ENCODE peak calls at places on chromosomes 16 and 17, in five cellular contexts. One of them, this sample, is unnamed.

GRCh38 chr17:60077672-60078519 is 825 bp downstream of the HEATR6 start:
- DNase-seq in stomach: no peak
- DNase-seq in CD4-positive, alpha-beta T cell: no peak
- DNase-seq in ascending aorta: no peak
- DNase-seq in dorsolateral prefrontal cortex: no peak
- DNase-seq in this sample: no peak

GRCh38 chr16:83906690-83907089 is 7.8 kb downstream of the MLYCD start:
- DNase-seq in ascending aorta: no peak
- DNase-seq in CD4-positive, alpha-beta T cell: no peak
- DNase-seq in stomach: no peak
- DNase-seq in dorsolateral prefrontal cortex: no peak
- DNase-seq in this sample: no peak

GRCh38 chr16:79647586-79647985 is 47.0 kb upstream of the MAF start:
- DNase-seq in ascending aorta: no peak
- DNase-seq in dorsolateral prefrontal cortex: no peak
- DNase-seq in CD4-positive, alpha-beta T cell: no peak
- DNase-seq in stomach: no peak
- DNase-seq in this sample: no peak

GRCh38 chr17:31678431-31678830 is 180.6 kb downstream of the COPRS start:
- DNase-seq in ascending aorta: no peak
- DNase-seq in stomach: no peak
- DNase-seq in dorsolateral prefrontal cortex: no peak
- DNase-seq in CD4-positive, alpha-beta T cell: no peak
- DNase-seq in this sample: no peak

GRCh38 chr17:3679186-3680126 is 10.8 kb downstream of the EMC6 start:
- DNase-seq in CD4-positive, alpha-beta T cell: no peak
- DNase-seq in ascending aorta: no peak
- DNase-seq in dorsolateral prefrontal cortex: no peak
- DNase-seq in stomach: no peak
- DNase-seq in this sample: no peak

GRCh38 chr17:17874478-17874877 is 37.7 kb upstream of the SREBF1 start:
- DNase-seq in ascending aorta: no peak
- DNase-seq in CD4-positive, alpha-beta T cell: no peak
- DNase-seq in dorsolateral prefrontal cortex: no peak
- DNase-seq in stomach: no peak
- DNase-seq in this sample: no peak

GRCh38 chr17:37286430-37286829 is 89.4 kb upstream of the C17orf78 start:
- DNase-seq in ascending aorta: no peak
- DNase-seq in CD4-positive, alpha-beta T cell: no peak
- DNase-seq in dorsolateral prefrontal cortex: no peak
- DNase-seq in stomach: no peak
- DNase-seq in this sample: no peak

GRCh38 chr16:68617735-68618134 is 27.4 kb upstream of the CDH3 start:
- DNase-seq in CD4-positive, alpha-beta T cell: no peak
- DNase-seq in ascending aorta: no peak
- DNase-seq in stomach: no peak
- DNase-seq in dorsolateral prefrontal cortex: no peak
- DNase-seq in this sample: no peak

GRCh38 chr16:56675685-56676210 is 6.1 kb downstream of the MT1H start:
- DNase-seq in CD4-positive, alpha-beta T cell: peak; percentile 39
- DNase-seq in ascending aorta: no peak
- DNase-seq in stomach: no peak
- DNase-seq in dorsolateral prefrontal cortex: no peak
- DNase-seq in this sample: no peak

GRCh38 chr17:81200695-81201580 is 21.8 kb downstream of the CEP131 start:
- DNase-seq in dorsolateral prefrontal cortex: peak; percentile 70
- DNase-seq in stomach: peak; percentile 79
- DNase-seq in ascending aorta: no peak
- DNase-seq in CD4-positive, alpha-beta T cell: no peak
- DNase-seq in this sample: no peak

GRCh38 chr17:80446645-80447405 is 29.6 kb downstream of the NPTX1 start:
- DNase-seq in ascending aorta: no peak
- DNase-seq in CD4-positive, alpha-beta T cell: no peak
- DNase-seq in stomach: no peak
- DNase-seq in dorsolateral prefrontal cortex: no peak
- DNase-seq in this sample: no peak

GRCh38 chr16:648071-648785 is 937 bp upstream of the WDR90 start:
- DNase-seq in dorsolateral prefrontal cortex: no peak
- DNase-seq in stomach: peak; percentile 83
- DNase-seq in ascending aorta: no peak
- DNase-seq in CD4-positive, alpha-beta T cell: no peak
- DNase-seq in this sample: no peak

GRCh38 chr17:44595216-44595775 is 38.0 kb downstream of the FZD2 start:
- DNase-seq in dorsolateral prefrontal cortex: no peak
- DNase-seq in stomach: no peak
- DNase-seq in ascending aorta: no peak
- DNase-seq in CD4-positive, alpha-beta T cell: no peak
- DNase-seq in this sample: no peak

GRCh38 chr17:47956818-47957590 is 679 bp downstream of the PRR15L start:
- DNase-seq in stomach: no peak
- DNase-seq in CD4-positive, alpha-beta T cell: no peak
- DNase-seq in dorsolateral prefrontal cortex: no peak
- DNase-seq in ascending aorta: no peak
- DNase-seq in this sample: no peak

GRCh38 chr17:47267354-47267828 is 13.8 kb downstream of the ITGB3 start:
- DNase-seq in ascending aorta: no peak
- DNase-seq in CD4-positive, alpha-beta T cell: no peak
- DNase-seq in dorsolateral prefrontal cortex: no peak
- DNase-seq in stomach: no peak
- DNase-seq in this sample: no peak

DNA sequence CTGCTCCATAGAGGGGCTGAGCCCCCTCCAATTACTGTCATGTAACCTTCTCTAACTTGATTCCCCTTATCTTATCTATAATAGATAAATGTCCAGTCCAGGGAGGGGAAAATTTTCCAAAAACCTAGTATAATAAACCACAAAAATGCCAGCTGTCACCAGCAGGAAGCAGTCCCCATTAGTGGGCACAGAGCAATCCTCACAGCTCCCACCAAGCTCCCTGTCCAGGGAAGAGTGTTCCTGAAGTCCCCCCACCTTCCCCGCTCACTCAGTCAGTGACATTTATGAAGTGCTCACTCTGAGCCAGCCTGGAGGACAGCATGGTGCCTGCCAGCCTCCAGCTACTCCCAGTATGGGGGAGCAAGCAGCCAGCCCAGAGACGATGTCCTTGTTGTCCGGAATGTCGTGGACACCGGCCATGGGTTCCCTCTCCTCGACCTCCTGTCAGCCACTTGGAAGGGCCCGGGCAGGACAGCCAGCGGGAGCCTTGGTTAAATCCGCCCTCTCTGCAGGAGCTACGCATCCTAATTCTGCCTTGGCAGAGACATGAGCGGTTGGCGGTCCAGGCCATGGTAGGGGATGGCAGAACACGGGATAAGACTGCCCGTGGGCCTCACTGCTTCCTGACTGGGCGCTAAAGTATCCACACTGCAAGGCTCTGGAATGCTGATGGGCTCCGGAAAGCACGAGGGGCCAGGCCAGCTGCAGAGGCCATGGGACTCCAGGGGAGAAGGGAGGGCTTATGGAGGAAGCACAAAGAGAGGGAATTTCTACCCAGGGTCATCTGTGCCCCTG is 102.0 kb upstream of the CDH5 start:
- DNase-seq in dorsolateral prefrontal cortex: peak; percentile 32
- DNase-seq in CD4-positive, alpha-beta T cell: no peak
- DNase-seq in ascending aorta: no peak
- DNase-seq in stomach: no peak
- DNase-seq in this sample: no peak
- H3K27ac ChIP-seq in dorsolateral prefrontal cortex: no peak overlapping the region
- H3K27ac ChIP-seq in CD4-positive, alpha-beta T cell: no peak overlapping the region
- H3K27ac ChIP-seq in ascending aorta: no peak overlapping the region
- H3K27ac ChIP-seq in stomach: no peak overlapping the region
- H3K27ac ChIP-seq in this sample: no peak overlapping the region

GRCh38 chr17:20068445-20068844 is 59.3 kb downstream of the SPECC1 start:
- DNase-seq in dorsolateral prefrontal cortex: no peak
- DNase-seq in stomach: no peak
- DNase-seq in CD4-positive, alpha-beta T cell: no peak
- DNase-seq in ascending aorta: no peak
- DNase-seq in this sample: no peak

GRCh38 chr17:20063665-20064648 is 54.8 kb downstream of the SPECC1 start:
- DNase-seq in stomach: peak; percentile 48
- DNase-seq in CD4-positive, alpha-beta T cell: no peak
- DNase-seq in dorsolateral prefrontal cortex: peak; percentile 89
- DNase-seq in ascending aorta: peak; percentile 66
- DNase-seq in this sample: peak; percentile 81

GRCh38 chr17:20071824-20072691 is 62.9 kb downstream of the SPECC1 start:
- DNase-seq in ascending aorta: no peak
- DNase-seq in dorsolateral prefrontal cortex: no peak
- DNase-seq in CD4-positive, alpha-beta T cell: no peak
- DNase-seq in stomach: no peak
- DNase-seq in this sample: no peak

GRCh38 chr17:20066253-20066652 is 57.1 kb downstream of the SPECC1 start:
- DNase-seq in dorsolateral prefrontal cortex: no peak
- DNase-seq in ascending aorta: no peak
- DNase-seq in stomach: peak; percentile 55
- DNase-seq in CD4-positive, alpha-beta T cell: no peak
- DNase-seq in this sample: peak; percentile 49
- H3K27ac ChIP-seq in dorsolateral prefrontal cortex: peak overlapping the region; percentile 83
- H3K27ac ChIP-seq in ascending aorta: peak overlapping the region; percentile 91
- H3K27ac ChIP-seq in stomach: peak overlapping the region; percentile 59
- H3K27ac ChIP-seq in CD4-positive, alpha-beta T cell: no peak overlapping the region
- H3K27ac ChIP-seq in this sample: peak overlapping the region; percentile 81

DNA sequence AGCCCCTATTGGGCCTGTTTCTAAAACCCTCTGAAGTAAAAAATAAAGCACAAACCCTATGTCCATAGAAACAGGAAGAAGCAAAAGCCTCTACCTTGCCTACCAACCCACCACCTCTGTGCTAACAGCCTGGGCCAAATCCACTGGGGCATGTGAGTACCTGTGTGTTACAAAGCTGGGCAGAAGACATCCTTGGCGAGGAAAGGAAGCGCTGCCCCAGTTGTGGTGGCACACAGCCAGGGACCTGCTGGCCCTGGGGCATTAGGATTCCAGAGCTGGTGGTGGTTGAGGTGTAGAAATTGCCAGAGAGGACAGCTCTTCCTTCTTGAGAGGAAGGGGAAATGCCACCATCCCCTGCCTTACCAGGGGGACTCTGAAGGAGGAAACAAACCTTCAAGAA is 30.0 kb downstream of the MYO18A start:
- DNase-seq in dorsolateral prefrontal cortex: no peak
- DNase-seq in CD4-positive, alpha-beta T cell: no peak
- DNase-seq in ascending aorta: no peak
- DNase-seq in stomach: no peak
- DNase-seq in this sample: no peak
- H3K27ac ChIP-seq in dorsolateral prefrontal cortex: peak overlapping the region; percentile 96
- H3K27ac ChIP-seq in CD4-positive, alpha-beta T cell: no peak overlapping the region
- H3K27ac ChIP-seq in ascending aorta: peak overlapping the region; percentile 62
- H3K27ac ChIP-seq in stomach: peak overlapping the region; percentile 80
- H3K27ac ChIP-seq in this sample: peak overlapping the region; percentile 81

DNA sequence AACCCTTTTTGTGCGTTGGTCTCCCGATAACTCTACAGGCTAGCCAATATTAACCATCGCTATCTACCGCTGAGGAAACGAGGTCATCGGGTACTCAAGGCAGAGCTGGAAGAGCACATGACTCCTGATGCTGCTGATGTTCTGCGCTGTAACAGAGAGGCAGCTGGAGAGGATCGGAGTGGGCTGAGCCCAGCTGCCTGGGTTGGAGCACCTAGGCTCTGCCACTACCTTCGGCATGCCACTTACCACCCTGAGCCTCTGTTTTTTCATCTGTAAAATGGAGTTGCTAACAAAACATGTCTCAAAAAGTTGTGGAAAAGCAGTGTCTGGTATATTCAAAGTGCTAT is 439 bp upstream of the SLC46A1 start:
- DNase-seq in ascending aorta: no peak
- DNase-seq in stomach: no peak
- DNase-seq in dorsolateral prefrontal cortex: no peak
- DNase-seq in CD4-positive, alpha-beta T cell: no peak
- DNase-seq in this sample: no peak
- H3K27ac ChIP-seq in ascending aorta: no peak overlapping the region
- H3K27ac ChIP-seq in stomach: peak overlapping the region; percentile 65
- H3K27ac ChIP-seq in dorsolateral prefrontal cortex: peak overlapping the region; percentile 89
- H3K27ac ChIP-seq in CD4-positive, alpha-beta T cell: no peak overlapping the region
- H3K27ac ChIP-seq in this sample: peak overlapping the region; percentile 66

GRCh38 chr16:27234171-27234570 is 30.8 kb downstream of the KDM8 start:
- DNase-seq in CD4-positive, alpha-beta T cell: no peak
- DNase-seq in stomach: no peak
- DNase-seq in ascending aorta: no peak
- DNase-seq in dorsolateral prefrontal cortex: no peak
- DNase-seq in this sample: no peak
- H3K27ac ChIP-seq in CD4-positive, alpha-beta T cell: peak overlapping the region; percentile 95
- H3K27ac ChIP-seq in stomach: peak overlapping the region; percentile 86
- H3K27ac ChIP-seq in ascending aorta: peak overlapping the region; percentile 14
- H3K27ac ChIP-seq in dorsolateral prefrontal cortex: no peak overlapping the region
- H3K27ac ChIP-seq in this sample: peak overlapping the region; percentile 73

DNA sequence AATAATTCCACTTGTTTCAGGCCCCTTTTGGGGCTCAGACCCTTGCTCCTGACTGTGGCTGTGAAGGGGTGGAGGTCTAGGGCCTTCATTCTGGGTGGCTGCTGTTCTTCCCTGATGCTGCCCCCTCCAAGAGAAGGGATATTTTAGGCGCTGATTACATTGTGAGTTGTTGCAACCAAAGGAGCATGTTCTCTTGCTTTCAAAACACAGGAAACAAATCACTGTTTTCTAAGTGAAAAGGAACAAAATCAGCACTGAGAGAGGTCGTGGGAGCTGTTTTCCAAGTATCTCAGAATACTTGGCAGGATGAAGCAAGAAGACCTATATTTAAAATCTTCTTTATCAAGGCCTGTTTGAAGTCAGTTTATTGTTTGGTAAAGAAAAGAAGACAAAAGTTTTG is 25.3 kb upstream of the SEC14L1 start:
- DNase-seq in ascending aorta: no peak
- DNase-seq in dorsolateral prefrontal cortex: no peak
- DNase-seq in CD4-positive, alpha-beta T cell: no peak
- DNase-seq in stomach: no peak
- DNase-seq in this sample: no peak
- H3K27ac ChIP-seq in ascending aorta: peak overlapping the region; percentile 37
- H3K27ac ChIP-seq in dorsolateral prefrontal cortex: peak overlapping the region; percentile 85
- H3K27ac ChIP-seq in CD4-positive, alpha-beta T cell: no peak overlapping the region
- H3K27ac ChIP-seq in stomach: peak overlapping the region; percentile 71
- H3K27ac ChIP-seq in this sample: peak overlapping the region; percentile 92

GRCh38 chr17:27565874-27566672 is 64.9 kb upstream of the LGALS9 start:
- DNase-seq in dorsolateral prefrontal cortex: no peak
- DNase-seq in CD4-positive, alpha-beta T cell: no peak
- DNase-seq in ascending aorta: no peak
- DNase-seq in stomach: no peak
- DNase-seq in this sample: no peak

GRCh38 chr17:27562777-27563455 is 68.1 kb upstream of the LGALS9 start:
- DNase-seq in stomach: no peak
- DNase-seq in ascending aorta: no peak
- DNase-seq in dorsolateral prefrontal cortex: no peak
- DNase-seq in CD4-positive, alpha-beta T cell: no peak
- DNase-seq in this sample: no peak

GRCh38 chr17:27564463-27564862 is 66.5 kb upstream of the LGALS9 start:
- DNase-seq in CD4-positive, alpha-beta T cell: no peak
- DNase-seq in ascending aorta: no peak
- DNase-seq in dorsolateral prefrontal cortex: no peak
- DNase-seq in stomach: no peak
- DNase-seq in this sample: no peak

GRCh38 chr17:27560668-27561067 is 70.3 kb upstream of the LGALS9 start:
- DNase-seq in dorsolateral prefrontal cortex: no peak
- DNase-seq in CD4-positive, alpha-beta T cell: no peak
- DNase-seq in ascending aorta: no peak
- DNase-seq in stomach: peak; percentile 50
- DNase-seq in this sample: no peak

DNA sequence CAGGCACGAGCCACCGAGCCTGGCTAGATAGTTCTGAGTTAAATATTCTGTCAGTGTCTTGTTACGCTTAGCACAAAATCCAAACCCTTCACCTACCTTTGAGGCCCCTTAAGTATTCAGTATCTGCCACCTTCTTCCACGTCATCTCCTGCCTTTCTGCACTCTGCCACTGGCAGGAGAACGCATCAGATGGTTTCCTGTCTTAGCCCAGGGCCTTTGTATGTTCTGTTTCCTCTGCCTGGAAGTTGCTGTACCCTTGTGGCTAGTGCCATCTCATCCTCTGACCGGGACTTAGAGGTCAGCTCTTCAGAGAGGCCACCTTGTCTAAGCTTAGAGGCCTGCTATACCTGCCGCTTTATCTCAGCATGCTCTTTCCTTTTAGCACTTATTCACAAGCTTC is 67.5 kb upstream of the LGALS9 start:
- DNase-seq in CD4-positive, alpha-beta T cell: no peak
- DNase-seq in dorsolateral prefrontal cortex: no peak
- DNase-seq in ascending aorta: no peak
- DNase-seq in stomach: no peak
- DNase-seq in this sample: no peak
- H3K27ac ChIP-seq in CD4-positive, alpha-beta T cell: no peak overlapping the region
- H3K27ac ChIP-seq in dorsolateral prefrontal cortex: no peak overlapping the region
- H3K27ac ChIP-seq in ascending aorta: no peak overlapping the region
- H3K27ac ChIP-seq in stomach: peak overlapping the region; percentile 17
- H3K27ac ChIP-seq in this sample: peak overlapping the region; percentile 52

This sample was measured in left ventricle myocardium inferior.